ENCODE peak calls at places on chromosomes 3 and 15, in eight cellular contexts. N, I, P, K, L, G, U and E are unnamed samples.

GRCh38 chr3:53286727-53287412 is 31.0 kb upstream of the TKT start:
- DNase-seq in U (no peak), N (no peak), I (no peak), G (no peak), K (no peak), L (no peak), P (no peak), E (no peak)

GRCh38 chr3:159762981-159763465 is 225.6 kb upstream of the IL12A start:
- DNase-seq in I (peak), P (peak), N (peak), K (peak), L (no peak), U (no peak), G (peak), E (peak)

GRCh38 chr15:51759557-51760070 is 8.2 kb downstream of the TMOD2 start:
- DNase-seq in G (no peak), K (no peak), L (no peak), I (peak), P (no peak), U (no peak), N (no peak), E (no peak)

GRCh38 chr3:164418426-164418825 is 659.9 kb downstream of the SI start:
- DNase-seq in N (no peak), G (no peak), U (no peak), I (peak), P (no peak), L (no peak), K (no peak), E (no peak)

GRCh38 chr3:143081844-143082778 is 37.5 kb upstream of the CHST2 start:
- DNase-seq in G (no peak), N (no peak), P (no peak), I (peak), K (no peak), L (peak), U (no peak), E (no peak)

GRCh38 chr3:52606373-52607085 is 70.1 kb downstream of the UQCC5 start:
- DNase-seq in G (no peak), U (peak), L (no peak), N (peak), K (peak), P (peak), I (peak), E (no peak)

GRCh38 chr3:122794779-122795673 is at the start of gene SLC49A4:
- DNase-seq in L (no peak), I (peak), K (peak), N (peak), P (peak), G (peak), U (peak), E (peak)

GRCh38 chr15:48609486-48609885 is 36.0 kb downstream of the FBN1 start:
- DNase-seq in P (no peak), L (no peak), U (no peak), G (no peak), N (no peak), I (no peak), K (no peak), E (no peak)

GRCh38 chr3:181955566-181955965 is 243.8 kb downstream of the SOX2 start:
- DNase-seq in P (no peak), N (no peak), G (no peak), L (no peak), U (no peak), I (peak), K (no peak), E (no peak)

GRCh38 chr3:71446260-71446659 is 137.3 kb downstream of the FOXP1 start:
- DNase-seq in K (no peak), G (no peak), P (no peak), N (no peak), U (no peak), L (no peak), I (no peak), E (no peak)

GRCh38 chr3:111809196-111809595 is 49.9 kb upstream of the PHLDB2 start:
- DNase-seq in N (no peak), K (no peak), G (no peak), I (no peak), P (no peak), L (no peak), U (no peak), E (no peak)

GRCh38 chr15:95929232-95929846 is 401.2 kb upstream of the NR2F2 start:
- DNase-seq in U (no peak), K (no peak), N (no peak), L (no peak), I (no peak), P (no peak), G (no peak), E (no peak)

GRCh38 chr3:179672918-179673317 is 20.1 kb downstream of the USP13 start:
- DNase-seq in K (no peak), U (no peak), G (no peak), I (no peak), N (no peak), L (peak), P (no peak), E (no peak)

GRCh38 chr15:62637498-62637897 is 405.0 kb upstream of the TPM1 start:
- DNase-seq in K (no peak), P (no peak), L (peak), I (no peak), G (no peak), N (no peak), U (no peak), E (no peak)

GRCh38 chr15:57681011-57681410 is 25.5 kb upstream of the POLR2M start:
- DNase-seq in L (no peak), P (no peak), I (no peak), G (no peak), K (no peak), N (no peak), U (no peak), E (no peak)

GRCh38 chr15:66072616-66073361 is 180.8 kb downstream of the MEGF11 start:
- DNase-seq in P (no peak), I (no peak), G (no peak), U (no peak), N (no peak), L (no peak), K (no peak), E (no peak)

GRCh38 chr3:141105828-141106628 is 54.9 kb downstream of the SPSB4 start:
- DNase-seq in U (peak), K (peak), L (peak), P (peak), N (peak), G (no peak), I (peak), E (no peak)
- TF ChIP-seq POLR2AphosphoS5 in U (no peak), K (no peak), L (no peak), P (no peak), N (no peak), G (no peak), I (no peak), E (no peak)

GRCh38 chr3:194570184-194570583 is 63.0 kb downstream of the TMEM44 start:
- DNase-seq in N (no peak), G (no peak), P (no peak), U (no peak), K (no peak), I (no peak), L (no peak), E (no peak)

GRCh38 chr3:194572944-194573491 is 60.2 kb downstream of the TMEM44 start:
- DNase-seq in L (no peak), I (no peak), N (no peak), G (no peak), K (no peak), P (no peak), U (no peak), E (no peak)

GRCh38 chr3:194572131-194572789 is 61.0 kb downstream of the TMEM44 start:
- DNase-seq in G (no peak), P (peak), I (peak), L (no peak), K (no peak), N (peak), U (no peak), E (no peak)

GRCh38 chr3:194570898-194571297 is 62.3 kb downstream of the TMEM44 start:
- DNase-seq in U (no peak), K (no peak), G (no peak), I (no peak), P (no peak), L (no peak), N (no peak), E (no peak)

GRCh38 chr3:194571491-194571941 is 61.7 kb downstream of the TMEM44 start:
- DNase-seq in N (no peak), L (no peak), K (no peak), P (no peak), G (no peak), I (no peak), U (no peak), E (no peak)
- TF ChIP-seq POLR2A in N (no peak), L (no peak), K (no peak), P (no peak), G (no peak), I (no peak), U (no peak), E (no peak)

DNA sequence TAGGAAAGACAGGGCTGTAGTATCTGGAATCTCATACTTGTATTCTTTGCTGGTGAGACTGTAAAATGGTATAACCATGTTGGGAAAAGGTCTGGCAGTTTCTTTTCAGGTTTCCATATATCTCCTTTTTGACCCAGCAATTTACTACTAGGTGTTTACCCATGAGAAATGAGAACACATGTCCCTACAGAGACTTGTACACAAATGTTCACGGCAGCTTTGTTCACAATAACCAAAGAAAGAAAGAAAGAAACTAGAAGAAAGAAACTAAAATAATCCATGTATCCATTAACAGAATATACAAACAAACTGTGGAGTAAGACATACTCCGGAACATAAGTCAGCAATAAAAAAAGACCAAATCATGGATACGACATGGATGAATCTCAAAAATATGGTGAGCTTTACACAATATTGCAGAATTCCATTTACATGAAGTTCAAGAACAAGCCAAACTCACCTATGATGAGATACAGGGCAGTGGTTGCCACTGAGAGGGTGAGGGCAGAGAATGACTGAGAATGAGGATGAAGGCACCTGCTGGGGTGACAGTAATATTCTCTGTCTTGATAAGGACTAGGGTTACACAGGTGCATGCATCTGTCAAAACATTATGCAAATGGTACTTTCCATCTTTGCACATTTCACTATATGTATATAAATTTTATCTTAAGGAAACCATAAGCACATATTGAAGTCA is 2.7 kb downstream of the RFTN1 start:
- DNase-seq in L (no peak), G (no peak), U (no peak), K (no peak), P (no peak), I (no peak), N (no peak), E (no peak)
- TF ChIP-seq POLR2AphosphoS5 in L (no peak), G (no peak), U (no peak), K (no peak), P (no peak), I (no peak), N (no peak), E (peak)

GRCh38 chr3:113698891-113699465 is 2.5 kb upstream of the USF3 start:
- DNase-seq in I (peak), P (no peak), U (no peak), L (no peak), K (no peak), N (no peak), G (peak), E (no peak)
- TF ChIP-seq POLR2A in I (no peak), P (no peak), U (no peak), L (no peak), K (no peak), N (no peak), G (no peak), E (no peak)

DNA sequence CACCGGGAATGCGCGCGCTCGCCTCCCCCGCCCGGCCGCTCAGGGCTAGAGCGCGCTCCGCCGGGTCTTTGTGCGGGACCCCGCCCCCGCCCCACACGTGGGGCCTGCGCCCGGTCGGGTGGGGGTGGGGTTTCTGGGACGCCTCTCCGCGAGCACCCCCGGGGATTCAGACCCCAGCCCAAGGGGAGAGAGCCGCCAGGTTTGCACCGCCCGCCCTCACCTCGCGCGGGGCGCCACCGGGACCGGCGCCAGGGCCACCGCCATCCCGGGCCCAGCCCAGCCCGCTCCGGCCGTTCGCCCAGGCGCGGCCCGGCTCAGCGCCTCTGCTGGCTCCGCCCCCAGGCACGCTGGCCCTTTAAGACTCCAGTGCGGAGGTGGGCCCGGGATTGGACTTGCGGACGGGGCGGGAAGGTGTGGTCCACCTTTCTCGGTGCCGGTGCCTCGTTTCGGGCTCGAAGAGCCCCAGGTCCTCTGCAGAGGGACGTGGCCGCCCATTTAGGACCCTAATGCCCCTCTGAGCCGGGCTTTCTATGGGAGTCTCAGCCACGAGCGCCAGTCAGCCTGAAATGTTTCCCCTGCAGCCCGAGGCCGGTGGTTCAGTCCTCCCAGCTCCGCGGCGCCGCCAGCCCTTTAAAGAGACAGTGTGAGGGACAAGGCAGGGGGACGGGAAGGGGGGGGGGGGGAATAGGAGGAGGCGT is 1.2 kb downstream of the HYAL2 start:
- DNase-seq in N (peak), P (peak), K (peak), I (peak), G (peak), L (peak), U (peak), E (peak)
- TF ChIP-seq POLR2AphosphoS5 in N (peak), P (peak), K (peak), I (peak), G (peak), L (peak), U (peak), E (no peak)

DNA sequence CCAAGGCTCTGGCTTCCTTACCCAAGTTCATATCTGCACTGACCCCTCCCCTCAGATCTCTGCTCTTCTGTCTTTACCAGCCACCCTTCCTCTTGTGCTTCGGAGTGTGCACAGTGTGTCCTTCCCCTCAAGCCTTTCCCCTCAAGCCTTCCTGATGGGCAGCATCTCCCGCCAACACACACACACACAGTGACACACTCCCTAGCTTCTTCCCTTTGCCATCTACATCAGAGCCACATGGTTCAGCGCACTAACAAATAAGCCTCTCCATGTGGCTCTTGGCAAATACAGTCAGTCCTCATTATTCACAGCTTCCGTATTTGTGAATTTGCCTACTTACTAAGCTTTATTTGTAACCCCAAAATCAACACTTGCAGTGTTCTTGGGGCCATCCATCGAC is 37.5 kb downstream of the SH3BP5 start:
- DNase-seq in N (no peak), I (no peak), L (no peak), U (no peak), G (no peak), P (no peak), K (no peak), E (no peak)
- TF ChIP-seq POLR2A in N (no peak), I (no peak), L (no peak), U (no peak), G (no peak), P (no peak), K (no peak), E (no peak)

DNA sequence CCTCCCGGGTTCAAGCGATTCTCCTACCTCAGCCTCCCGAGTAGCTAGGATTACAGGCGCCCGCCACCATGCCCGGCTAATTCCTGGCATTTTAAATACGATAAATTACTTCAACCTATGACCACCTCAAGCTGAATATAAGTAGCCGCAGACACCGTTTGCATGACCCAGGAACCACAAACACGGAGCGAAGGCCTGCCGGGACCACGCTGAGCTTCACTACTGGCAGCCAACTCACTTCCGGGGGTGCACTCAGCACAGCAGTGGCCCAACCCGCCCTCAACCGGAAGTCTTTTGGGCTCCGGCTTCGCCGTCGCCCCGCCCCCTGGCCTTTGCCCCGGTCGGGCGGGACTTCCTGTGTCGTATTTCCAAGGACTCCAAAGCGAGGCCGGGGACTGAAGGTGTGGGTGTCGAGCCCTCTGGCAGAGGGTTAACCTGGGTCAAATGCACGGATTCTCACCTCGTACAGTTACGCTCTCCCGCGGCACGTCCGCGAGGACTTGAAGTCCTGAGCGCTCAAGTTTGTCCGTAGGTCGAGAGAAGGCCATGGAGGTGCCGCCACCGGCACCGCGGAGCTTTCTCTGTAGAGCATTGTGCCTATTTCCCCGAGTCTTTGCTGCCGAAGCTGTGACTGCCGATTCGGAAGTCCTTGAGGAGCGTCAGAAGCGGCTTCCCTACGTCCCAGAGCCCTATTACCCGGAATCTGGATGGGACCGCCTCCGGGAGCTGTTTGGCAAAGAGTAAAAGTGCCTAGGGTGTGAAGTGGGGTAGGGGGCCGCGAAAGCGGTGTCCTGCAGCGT is at the start of gene TIMMDC1:
- DNase-seq in P (peak), U (peak), G (peak), N (peak), L (peak), K (peak), I (peak), E (peak)
- TF ChIP-seq POLR2AphosphoS5 in P (peak), U (peak), G (peak), N (peak), L (peak), K (peak), I (peak), E (peak)